ENCODE peak calls at places on chromosomes 6 and 20, in six cellular contexts. I is psoas muscle, E is tibial nerve, D is upper lobe of right lung, K is colonic mucosa, J is GM12865. F is an unnamed sample.

GRCh38 chr20:63056236-63057132 is 49.7 kb upstream of the BHLHE23 start:
- DNase-seq in K (no peak), I (peak; percentile 68), E (no peak), D (peak; percentile 63), J (peak; percentile 43), F (peak; percentile 84)

GRCh38 chr20:61445741-61446140 is 193.7 kb downstream of the CDH4 start:
- DNase-seq in D (no peak), K (no peak), I (no peak), J (no peak), E (no peak), F (no peak)

GRCh38 chr6:158625881-158626305 is 18.6 kb downstream of the DYNLT1 start:
- DNase-seq in D (no peak), E (no peak), K (peak; percentile 11), J (no peak), I (no peak), F (peak; percentile 53)

GRCh38 chr6:43941174-43941573 is 171.2 kb downstream of the VEGFA start:
- DNase-seq in J (no peak), E (no peak), D (no peak), I (no peak), K (no peak), F (peak; percentile 72)

GRCh38 chr6:26159417-26160273 is 72.4 kb downstream of the HFE start:
- DNase-seq in K (no peak), E (no peak), D (no peak), J (peak; percentile 71), I (no peak), F (no peak)

GRCh38 chr6:3284436-3284876 is 25.7 kb downstream of the PSMG4 start:
- DNase-seq in D (peak; percentile 66), I (no peak), J (no peak), K (no peak), E (no peak), F (no peak)

GRCh38 chr20:40286991-40287531 is 402.0 kb downstream of the MAFB start:
- DNase-seq in K (peak; percentile 51), E (no peak), D (peak; percentile 84), I (peak; percentile 94), J (no peak), F (no peak)

GRCh38 chr6:6890400-6890858 is 217.3 kb upstream of the RREB1 start:
- DNase-seq in D (no peak), E (no peak), K (peak; percentile 77), I (peak; percentile 76), J (no peak), F (no peak)

GRCh38 chr6:18276610-18277009 is 12.3 kb upstream of the DEK start:
- DNase-seq in I (no peak), J (no peak), D (no peak), E (no peak), K (no peak), F (no peak)

GRCh38 chr6:150238857-150239407 is 96.1 kb downstream of the PPP1R14C start:
- DNase-seq in I (no peak), E (no peak), K (no peak), D (no peak), J (no peak), F (no peak)

GRCh38 chr6:170067923-170068360 is 222.9 kb downstream of the DLL1 start:
- DNase-seq in J (no peak), K (no peak), E (no peak), D (peak; percentile 56), I (no peak), F (peak; percentile 80)

GRCh38 chr6:32244270-32244669 is 20.4 kb upstream of the NOTCH4 start:
- DNase-seq in K (no peak), I (peak; percentile 62), E (peak; percentile 36), J (no peak), D (no peak), F (no peak)

GRCh38 chr6:140602431-140602836 is 1228.0 kb upstream of the CITED2 start:
- DNase-seq in I (no peak), K (no peak), J (no peak), E (no peak), D (no peak), F (no peak)

GRCh38 chr20:35941620-35942019 is 12.7 kb downstream of the SCAND1 start:
- DNase-seq in I (no peak), K (no peak), E (no peak), J (no peak), D (no peak), F (no peak)

GRCh38 chr20:50550531-50550930 is 40.3 kb downstream of the PTPN1 start:
- DNase-seq in J (no peak), K (no peak), D (no peak), I (no peak), E (no peak), F (no peak)

GRCh38 chr6:91337967-91338366 is 751.1 kb upstream of the MAP3K7 start:
- DNase-seq in I (no peak), J (no peak), D (no peak), K (no peak), E (no peak), F (no peak)
- TF ChIP-seq CTCF in I (no peak), J (peak; percentile 16), D (no peak), K (peak; percentile 17), E (no peak), F (peak; percentile 19)

GRCh38 chr20:18310592-18310991 is 22.3 kb downstream of the ZNF133 start:
- DNase-seq in K (no peak), I (no peak), D (no peak), E (no peak), J (no peak), F (no peak)

GRCh38 chr20:18299364-18299763 is 11.0 kb downstream of the ZNF133 start:
- DNase-seq in D (no peak), E (no peak), K (no peak), I (no peak), J (no peak), F (no peak)

GRCh38 chr20:18307301-18307700 is 19.0 kb downstream of the ZNF133 start:
- DNase-seq in D (no peak), K (no peak), E (no peak), I (no peak), J (no peak), F (no peak)

DNA sequence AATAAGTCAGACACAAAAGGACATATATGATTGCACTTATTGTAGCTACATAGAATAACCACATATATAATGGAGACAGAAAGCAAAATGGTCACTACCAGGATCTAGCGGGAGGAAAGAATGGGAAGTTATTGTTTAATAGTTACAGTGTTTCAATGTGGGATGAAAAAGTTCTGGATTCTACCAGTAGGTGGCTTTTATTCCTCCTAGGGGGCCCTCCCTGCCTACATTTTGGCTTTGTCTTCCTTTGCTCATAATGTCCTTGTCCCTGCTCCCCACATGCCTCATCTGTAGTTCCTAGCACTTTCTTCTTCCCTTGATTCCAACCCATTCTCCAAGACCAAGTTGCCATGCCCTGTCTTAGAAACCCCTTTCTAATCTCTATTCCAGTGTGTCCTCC is 16.3 kb downstream of the ZNF133 start:
- DNase-seq in E (no peak), K (no peak), J (no peak), D (no peak), I (no peak), F (no peak)
- TF ChIP-seq CTCF in E (no peak), K (no peak), J (peak; percentile 13), D (no peak), I (no peak), F (peak; percentile 10)

DNA sequence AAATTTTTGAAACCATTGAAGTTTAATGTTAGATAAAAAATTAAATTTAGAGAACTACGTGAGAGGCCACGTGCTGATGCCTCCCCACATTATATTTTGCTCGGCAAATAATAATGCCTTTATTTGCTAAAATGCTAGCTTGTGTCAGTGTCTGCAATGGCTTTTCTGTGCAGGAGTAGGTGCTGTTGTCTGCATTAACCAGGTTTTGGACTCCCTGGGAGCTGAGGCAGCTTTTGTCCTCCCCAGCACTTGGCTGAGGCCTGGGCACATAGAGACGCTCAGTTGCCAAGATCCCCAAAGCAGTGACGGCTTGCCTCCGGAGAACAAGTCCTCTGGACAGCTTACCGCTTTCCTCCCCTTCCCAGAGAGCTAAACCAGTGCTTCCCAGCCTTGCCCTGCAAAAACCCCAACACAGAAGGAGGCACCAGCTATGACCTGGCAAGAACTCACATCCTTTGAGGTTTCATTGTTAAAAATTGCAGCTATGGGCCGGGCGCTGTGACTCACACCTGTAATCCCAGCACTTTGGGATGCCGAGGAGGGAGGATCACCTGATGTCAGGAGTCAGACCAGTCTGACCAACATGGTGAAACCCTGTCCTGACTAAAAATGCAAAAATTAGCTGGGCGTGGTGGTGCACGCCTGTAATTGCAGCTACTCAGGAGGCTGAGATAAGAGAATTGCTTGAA is 59.9 kb downstream of the KAT14 start:
- DNase-seq in E (no peak), I (no peak), D (no peak), K (no peak), J (no peak), F (no peak)
- TF ChIP-seq CTCF in E (no peak), I (no peak), D (no peak), K (no peak), J (no peak), F (no peak)

GRCh38 chr6:23659125-23659524 is 466.9 kb upstream of the NRSN1 start:
- DNase-seq in K (no peak), D (no peak), J (no peak), I (no peak), E (no peak), F (no peak)
- TF ChIP-seq CTCF in K (peak; percentile 54), D (peak; percentile 30), J (peak; percentile 15), I (peak; percentile 22), E (peak; percentile 39), F (peak; percentile 73)

GRCh38 chr6:160767019-160767646 is 65.1 kb downstream of the PLG start:
- DNase-seq in E (peak; percentile 18), J (peak; percentile 90), D (peak; percentile 85), K (peak; percentile 55), I (peak; percentile 59), F (peak; percentile 88)
- TF ChIP-seq CTCF in E (peak; percentile 61), J (peak; percentile 85), D (peak; percentile 66), K (peak; percentile 43), I (peak; percentile 31), F (peak; percentile 87)

GRCh38 chr20:37335642-37336368 is 10.1 kb upstream of the SRC start:
- DNase-seq in K (no peak), D (no peak), J (peak; percentile 74), I (no peak), E (no peak), F (no peak)

GRCh38 chr20:37334450-37334849 is 11.5 kb upstream of the SRC start:
- DNase-seq in I (no peak), K (no peak), J (no peak), D (no peak), E (no peak), F (no peak)

GRCh38 chr20:37339208-37339607 is 6.7 kb upstream of the SRC start:
- DNase-seq in I (no peak), K (no peak), E (no peak), D (no peak), J (no peak), F (no peak)

GRCh38 chr20:37337208-37337955 is 8.6 kb upstream of the SRC start:
- DNase-seq in E (no peak), J (peak; percentile 62), K (no peak), I (no peak), D (no peak), F (no peak)

GRCh38 chr20:37336369-37337207 is 9.4 kb upstream of the SRC start:
- DNase-seq in J (peak; percentile 97), I (peak; percentile 74), K (no peak), D (peak; percentile 84), E (no peak), F (no peak)
- TF ChIP-seq CTCF in J (no peak), I (no peak), K (no peak), D (no peak), E (no peak), F (no peak)

GRCh38 chr6:98759459-98759858 is 74.9 kb upstream of the POU3F2 start:
- DNase-seq in E (no peak), K (no peak), I (no peak), J (no peak), D (no peak), F (no peak)
- TF ChIP-seq CTCF in E (no peak), K (no peak), I (no peak), J (no peak), D (no peak), F (no peak)